ENCODE peak calls at places on chromosomes 2 and 18, in six cellular contexts. D is hepatocyte, G is bronchial epithelial cell, Y is cardiac muscle cell, E is brain microvascular endothelial cell, M is astrocyte of the spinal cord. H is an unnamed sample.

GRCh38 chr18:8719192-8719591 is 13.8 kb downstream of the MTCL1 start:
- DNase-seq in D (no peak), G (no peak), Y (no peak), E (no peak), M (no peak), H (no peak)

GRCh38 chr2:190596998-190597397 is 51.9 kb upstream of the NAB1 start:
- DNase-seq in D (no peak), G (peak; percentile 58), Y (no peak), E (no peak), M (no peak), H (no peak)

GRCh38 chr2:172442072-172442895 is 14.9 kb downstream of the ITGA6 start:
- DNase-seq in D (peak; percentile 90), G (peak; percentile 100), Y (no peak), E (peak; percentile 90), M (peak; percentile 96), H (peak; percentile 76)

GRCh38 chr18:5961097-5961827 is 65.9 kb upstream of the TMEM200C start:
- DNase-seq in D (no peak), G (no peak), Y (no peak), E (no peak), M (no peak), H (no peak)

GRCh38 chr18:23719634-23720201 is 30.5 kb downstream of the LAMA3 start:
- DNase-seq in D (peak; percentile 63), G (peak; percentile 97), Y (no peak), E (peak; percentile 98), M (peak; percentile 95), H (peak; percentile 40)

GRCh38 chr2:200585730-200586643 is at the start of gene AOX1:
- DNase-seq in D (peak; percentile 73), G (peak; percentile 44), Y (peak; percentile 60), E (peak; percentile 18), M (peak; percentile 55), H (no peak)

GRCh38 chr2:24265212-24265611 is 90.4 kb downstream of the FAM228A start:
- DNase-seq in D (no peak), G (no peak), Y (no peak), E (no peak), M (no peak), H (no peak)

GRCh38 chr2:62303818-62304217 is 107.9 kb downstream of the B3GNT2 start:
- DNase-seq in D (no peak), G (no peak), Y (no peak), E (no peak), M (no peak), H (no peak)

GRCh38 chr2:37681587-37681986 is 10.1 kb upstream of the CDC42EP3 start:
- DNase-seq in D (no peak), G (no peak), Y (no peak), E (no peak), M (no peak), H (no peak)

GRCh38 chr2:44233450-44234128 is 41.7 kb upstream of the SLC3A1 start:
- DNase-seq in D (peak; percentile 21), G (peak; percentile 71), Y (no peak), E (no peak), M (peak; percentile 72), H (peak; percentile 48)

GRCh38 chr2:110674620-110675555 is 3.0 kb downstream of the BUB1 start:
- DNase-seq in D (peak; percentile 60), G (peak; percentile 73), Y (peak; percentile 76), E (peak; percentile 42), M (peak; percentile 48), H (no peak)

GRCh38 chr2:33457588-33458247 is 18.7 kb upstream of the RASGRP3 start:
- DNase-seq in D (peak; percentile 65), G (no peak), Y (peak; percentile 79), E (peak; percentile 9), M (no peak), H (no peak)

GRCh38 chr2:189109921-189110397 is 69.6 kb downstream of the COL5A2 start:
- DNase-seq in D (no peak), G (no peak), Y (no peak), E (no peak), M (no peak), H (no peak)

GRCh38 chr2:159891917-159892691 is 94.1 kb upstream of the CD302 start:
- DNase-seq in D (peak; percentile 22), G (peak; percentile 87), Y (no peak), E (peak; percentile 67), M (peak; percentile 65), H (no peak)

DNA sequence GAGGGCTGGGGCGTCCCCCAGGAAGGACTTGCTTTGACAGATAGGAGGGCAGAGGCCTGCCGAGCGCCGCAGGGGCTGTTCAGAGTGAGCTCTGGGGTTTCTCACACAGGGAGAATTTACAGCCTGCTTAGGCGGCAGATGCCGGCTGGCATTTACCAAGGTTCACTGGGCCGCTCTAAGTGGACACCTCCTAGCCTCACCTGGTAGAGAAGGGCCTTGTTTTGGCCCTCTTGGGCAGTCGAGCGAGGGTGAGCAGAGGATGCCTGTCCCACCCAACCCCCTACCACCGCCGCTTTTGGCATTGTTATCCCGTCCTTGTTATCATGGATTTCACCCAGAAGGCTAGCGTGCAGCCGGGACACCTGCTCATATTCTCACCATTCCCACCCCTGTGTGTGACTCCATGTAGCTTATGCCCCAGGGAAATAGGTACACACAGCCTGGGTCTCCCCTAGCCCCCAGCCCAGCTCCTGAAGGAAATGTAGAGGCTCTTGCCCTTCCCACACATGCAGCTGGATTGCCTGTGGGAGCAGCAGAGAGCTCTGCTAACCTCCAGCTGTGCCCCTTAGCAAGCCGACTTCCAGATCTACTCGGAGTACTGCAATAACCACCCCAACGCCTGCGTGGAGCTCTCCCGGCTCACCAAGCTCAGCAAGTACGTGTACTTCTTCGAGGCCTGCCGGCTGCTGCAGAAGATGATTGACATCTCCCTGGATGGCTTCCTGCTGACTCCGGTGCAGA is 52.4 kb downstream of the FAM168B start:
- DNase-seq in D (peak; percentile 2), G (no peak), Y (peak; percentile 36), E (peak; percentile 24), M (no peak), H (no peak)
- TF ChIP-seq CTCF in D (no peak), G (no peak), Y (peak; percentile 43), E (peak; percentile 57), M (peak; percentile 18), H (no peak)

GRCh38 chr2:218805627-218806026 is 23.7 kb downstream of the CYP27A1 start:
- DNase-seq in D (peak; percentile 46), G (no peak), Y (no peak), E (peak; percentile 68), M (peak; percentile 87), H (no peak)
- H3K4me3 ChIP-seq in D (no peak overlapping the region), G (no peak overlapping the region), Y (no peak overlapping the region), E (no peak overlapping the region), M (no peak overlapping the region), H (no peak overlapping the region)

DNA sequence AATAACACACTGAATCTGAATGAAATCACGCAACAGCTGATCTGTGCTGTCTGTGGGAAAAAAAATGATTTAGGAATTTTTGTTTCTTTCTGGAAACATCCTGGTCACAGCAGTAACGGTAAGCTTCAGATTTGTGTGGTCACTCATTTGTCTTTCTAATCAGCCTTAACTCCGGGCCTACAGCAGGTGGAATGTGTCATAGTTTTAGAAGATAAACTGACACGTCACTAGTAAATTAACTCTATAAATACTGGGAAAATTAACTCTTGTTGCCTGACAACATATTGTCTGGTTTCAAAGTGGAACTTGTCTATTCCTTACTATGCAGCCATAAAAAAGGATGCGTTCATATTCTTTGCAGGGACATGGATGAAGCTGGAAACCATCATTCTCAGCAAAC is 58.1 kb upstream of the NCK2 start:
- DNase-seq in D (no peak), G (no peak), Y (no peak), E (no peak), M (no peak), H (no peak)
- TF ChIP-seq CTCF in D (no peak), G (no peak), Y (no peak), E (no peak), M (no peak), H (no peak)

DNA sequence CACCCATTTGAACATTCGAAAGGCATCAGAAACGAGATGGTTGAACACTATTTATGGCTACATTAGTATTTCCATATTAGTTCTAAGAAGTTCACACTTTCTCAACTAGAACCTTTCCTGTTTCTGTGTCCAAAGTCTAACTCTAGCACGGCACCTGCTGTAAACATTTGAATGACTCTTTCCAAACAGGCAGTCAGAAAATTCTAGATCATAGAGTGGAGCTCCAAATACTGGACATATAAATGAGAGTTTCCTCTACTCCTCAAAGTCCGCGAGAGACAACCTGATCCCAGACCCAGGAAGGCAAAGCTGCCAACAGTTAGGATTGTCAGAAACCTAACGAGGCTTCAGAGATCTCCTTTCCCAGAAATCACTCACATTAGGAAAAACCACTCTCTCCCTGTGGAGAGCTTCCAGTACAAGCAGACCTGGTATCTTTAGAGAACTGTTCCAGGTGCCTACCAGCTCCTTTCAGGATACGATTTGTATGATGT is 10.6 kb downstream of the RND3 start:
- DNase-seq in D (no peak), G (no peak), Y (peak; percentile 4), E (no peak), M (peak; percentile 36), H (no peak)
- H3K4me3 ChIP-seq in D (no peak overlapping the region), G (no peak overlapping the region), Y (no peak overlapping the region), E (no peak overlapping the region), M (no peak overlapping the region), H (no peak overlapping the region)

H was measured in Caco-2.